ENCODE peak calls at places on chromosomes 11 and 22, in seven cellular contexts. D, R, L, E, P, K and H are unnamed samples.

GRCh38 chr11:128726464-128727139 is 32.7 kb downstream of the FLI1 start:
- DNase-seq in P (peak; percentile 74), E (no peak), D (no peak), R (no peak), K (no peak), L (no peak), H (no peak)

GRCh38 chr11:12961615-12962014 is 47.5 kb upstream of the RASSF10 start:
- DNase-seq in D (no peak), R (no peak), E (no peak), K (no peak), P (no peak), L (no peak), H (no peak)

GRCh38 chr11:120527111-120527748 is 15.7 kb downstream of the GRIK4 start:
- DNase-seq in D (peak; percentile 74), K (no peak), R (no peak), E (no peak), P (no peak), L (no peak), H (no peak)

GRCh38 chr11:27120211-27120610 is 79.6 kb downstream of the BBOX1 start:
- DNase-seq in L (no peak), D (no peak), K (no peak), E (no peak), P (no peak), R (no peak), H (no peak)

GRCh38 chr11:64342869-64343739 is 3.1 kb downstream of the CCDC88B start:
- DNase-seq in P (no peak), D (no peak), K (no peak), R (no peak), L (no peak), E (no peak), H (no peak)

GRCh38 chr22:29306830-29307657 is 594 bp downstream of the GAS2L1 start:
- DNase-seq in K (no peak), D (peak; percentile 54), E (peak; percentile 39), L (no peak), R (peak; percentile 14), P (no peak), H (peak; percentile 60)

GRCh38 chr11:99148352-99148751 is 127.6 kb downstream of the CNTN5 start:
- DNase-seq in D (no peak), R (no peak), P (no peak), K (no peak), L (no peak), E (no peak), H (no peak)

GRCh38 chr11:73271936-73272679 is at the start of gene P2RY6:
- DNase-seq in D (no peak), P (peak; percentile 69), E (peak; percentile 75), K (no peak), L (no peak), R (peak; percentile 81), H (peak; percentile 54)

GRCh38 chr22:49497266-49497665 is 330.4 kb downstream of the BRD1 start:
- DNase-seq in E (peak; percentile 6), K (no peak), R (no peak), D (no peak), P (no peak), L (no peak), H (no peak)

GRCh38 chr11:93895106-93895862 is 44.9 kb upstream of the VSTM5 start:
- DNase-seq in D (peak; percentile 39), P (peak; percentile 49), E (peak; percentile 37), L (no peak), K (peak; percentile 64), R (peak; percentile 19), H (no peak)

GRCh38 chr11:106389096-106389495 is 311.6 kb downstream of the AASDHPPT start:
- DNase-seq in L (no peak), D (no peak), R (no peak), E (no peak), K (no peak), P (no peak), H (no peak)

GRCh38 chr22:23621082-23621780 is 10.9 kb downstream of the DRICH1 start:
- DNase-seq in R (no peak), E (no peak), L (no peak), P (peak; percentile 72), D (no peak), K (no peak), H (no peak)

GRCh38 chr22:49768511-49768910 is 59.2 kb downstream of the BRD1 start:
- DNase-seq in L (no peak), E (no peak), D (no peak), P (no peak), R (no peak), K (no peak), H (no peak)

GRCh38 chr11:86620796-86621575 is 51.4 kb downstream of the ME3 start:
- DNase-seq in P (no peak), D (no peak), R (no peak), L (no peak), E (no peak), K (no peak), H (no peak)

GRCh38 chr22:49574205-49574604 is 253.5 kb downstream of the BRD1 start:
- DNase-seq in K (no peak), E (no peak), D (no peak), P (no peak), R (no peak), L (no peak), H (no peak)

GRCh38 chr11:134069426-134069921 is 602 bp downstream of the JAM3 start:
- DNase-seq in D (no peak), L (no peak), E (no peak), R (no peak), P (no peak), K (peak; percentile 17), H (no peak)